ENCODE peak calls at places on chromosomes 13 and 19, in seven cellular contexts. K is AG04450, N is heart right ventricle, C is thoracic aorta, W is progenitor cell of endocrine pancreas, O is AG09319, A is tibial nerve. M is an unnamed sample.

GRCh38 chr13:51585696-51586095 is 1.4 kb downstream of the WDFY2 start:
- DNase-seq in K (no peak), N (no peak), C (no peak), W (no peak), O (no peak), A (no peak), M (no peak)

GRCh38 chr19:4556574-4557185 is 2.8 kb downstream of the SEMA6B start:
- DNase-seq in K (no peak), N (no peak), C (no peak), W (no peak), O (no peak), A (no peak), M (no peak)

GRCh38 chr19:15161028-15161984 is 39.5 kb downstream of the NOTCH3 start:
- DNase-seq in K (no peak), N (no peak), C (no peak), W (no peak), O (no peak), A (no peak), M (no peak)

GRCh38 chr13:37618554-37618953 is 20.0 kb upstream of the POSTN start:
- DNase-seq in K (no peak), N (no peak), C (no peak), W (no peak), O (no peak), A (no peak), M (no peak)

GRCh38 chr13:97141564-97142005 is 80.5 kb upstream of the MBNL2 start:
- DNase-seq in K (peak; percentile 71), N (no peak), C (no peak), W (peak; percentile 17), O (peak; percentile 23), A (peak; percentile 21), M (no peak)

GRCh38 chr19:50826492-50827240 is 3.1 kb upstream of the KLK1 start:
- DNase-seq in K (no peak), N (no peak), C (no peak), W (no peak), O (no peak), A (no peak), M (no peak)

GRCh38 chr13:48333976-48334375 is 30.4 kb downstream of the RB1 start:
- DNase-seq in K (no peak), N (no peak), C (no peak), W (no peak), O (no peak), A (no peak), M (no peak)

GRCh38 chr13:19053561-19053960 is 128.1 kb downstream of the TUBA3C start:
- DNase-seq in K (no peak), N (no peak), C (no peak), W (no peak), O (no peak), A (no peak), M (no peak)

GRCh38 chr13:28322256-28322895 is 172.6 kb downstream of the FLT1 start:
- DNase-seq in K (no peak), N (no peak), C (no peak), W (no peak), O (no peak), A (no peak), M (no peak)

GRCh38 chr13:23671902-23672301 is 101.7 kb downstream of the TNFRSF19 start:
- DNase-seq in K (peak; percentile 81), N (no peak), C (no peak), W (no peak), O (no peak), A (no peak), M (no peak)

GRCh38 chr13:42474954-42475353 is 99.0 kb upstream of the TNFSF11 start:
- DNase-seq in K (peak; percentile 49), N (no peak), C (no peak), W (no peak), O (no peak), A (no peak), M (no peak)

DNA sequence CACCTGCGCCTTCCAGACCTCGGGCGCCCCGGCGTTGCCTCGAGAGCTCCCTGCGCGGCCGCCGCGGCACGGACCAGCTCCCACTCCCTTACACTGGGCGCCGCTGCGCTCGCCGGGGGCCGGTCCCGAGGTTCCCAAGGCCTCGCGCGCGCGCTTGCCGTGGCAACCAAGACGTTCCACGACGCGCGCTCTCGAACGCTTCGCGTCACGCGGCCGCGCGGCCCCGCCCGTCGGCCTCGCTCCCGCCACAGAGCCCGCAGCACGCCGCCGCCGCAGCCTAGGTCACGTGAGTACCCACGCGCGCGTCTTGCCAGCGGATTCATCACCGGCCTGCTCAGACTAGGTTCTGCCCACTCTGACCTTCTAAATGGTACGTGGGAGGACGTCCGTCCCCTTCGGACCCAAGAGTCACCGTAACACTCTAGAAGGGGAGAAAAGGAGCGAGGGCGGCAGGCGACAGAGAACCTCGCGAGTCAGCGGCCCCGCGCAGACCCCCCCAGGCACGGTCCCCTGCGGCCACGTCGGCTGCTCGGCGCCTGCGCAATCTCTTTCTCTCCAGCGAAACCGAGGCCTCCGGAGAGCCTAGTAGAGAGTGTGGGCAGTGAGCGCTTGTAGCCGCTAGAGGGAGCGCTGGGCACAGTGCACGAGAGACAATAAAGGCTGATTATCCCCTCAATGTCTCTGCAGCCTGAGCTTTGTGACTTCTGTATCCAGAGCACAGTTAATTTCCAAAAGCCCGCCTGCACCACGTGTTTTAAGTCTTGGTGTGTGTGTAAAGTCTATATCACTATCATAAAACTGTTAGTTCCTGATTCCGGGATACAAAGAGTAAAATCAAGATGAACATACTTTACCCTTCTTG is at the start of gene SPART:
- DNase-seq in K (peak; percentile 78), N (peak; percentile 91), C (peak; percentile 84), W (peak; percentile 82), O (peak; percentile 83), A (peak; percentile 97), M (peak; percentile 93)
- TF ChIP-seq CTCF in K (peak; percentile 98), N (peak; percentile 95), C (peak; percentile 93), W (peak; percentile 99), O (peak; percentile 100), A (peak; percentile 94), M (peak; percentile 99)

GRCh38 chr13:113220141-113220598 is 10.8 kb downstream of the CUL4A start:
- DNase-seq in K (no peak), N (peak; percentile 47), C (no peak), W (no peak), O (no peak), A (no peak), M (no peak)

GRCh38 chr13:113224486-113224885 is 15.1 kb downstream of the CUL4A start:
- DNase-seq in K (no peak), N (no peak), C (no peak), W (no peak), O (no peak), A (no peak), M (no peak)

GRCh38 chr13:113216165-113217056 is 7.0 kb downstream of the CUL4A start:
- DNase-seq in K (no peak), N (no peak), C (no peak), W (no peak), O (no peak), A (no peak), M (no peak)

GRCh38 chr13:113219311-113219940 is 10.0 kb downstream of the CUL4A start:
- DNase-seq in K (no peak), N (no peak), C (no peak), W (no peak), O (no peak), A (no peak), M (no peak)

DNA sequence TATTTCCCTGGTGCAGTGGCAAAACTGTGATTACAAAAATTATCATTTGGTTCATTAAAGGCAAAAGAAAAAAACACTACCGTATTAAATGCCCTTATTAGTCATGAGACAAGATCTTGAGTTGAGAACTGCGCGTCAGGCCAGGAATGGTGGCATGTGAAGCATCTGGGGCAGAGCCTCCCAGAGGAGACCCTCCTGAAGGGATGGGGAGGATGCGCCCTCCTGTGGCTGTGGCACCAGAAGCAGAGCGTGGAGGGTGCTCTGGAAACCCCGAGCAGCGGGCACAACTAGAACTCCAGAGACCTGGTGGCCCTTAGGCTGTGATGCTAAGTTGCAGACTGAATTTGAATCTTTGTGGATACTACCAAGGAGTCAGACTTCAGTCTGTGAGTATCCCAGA is 11.5 kb downstream of the CUL4A start:
- DNase-seq in K (no peak), N (peak; percentile 44), C (no peak), W (no peak), O (no peak), A (no peak), M (no peak)
- TF ChIP-seq CTCF in K (peak; percentile 48), N (peak; percentile 37), C (no peak), W (no peak), O (peak; percentile 25), A (no peak), M (peak; percentile 14)

DNA sequence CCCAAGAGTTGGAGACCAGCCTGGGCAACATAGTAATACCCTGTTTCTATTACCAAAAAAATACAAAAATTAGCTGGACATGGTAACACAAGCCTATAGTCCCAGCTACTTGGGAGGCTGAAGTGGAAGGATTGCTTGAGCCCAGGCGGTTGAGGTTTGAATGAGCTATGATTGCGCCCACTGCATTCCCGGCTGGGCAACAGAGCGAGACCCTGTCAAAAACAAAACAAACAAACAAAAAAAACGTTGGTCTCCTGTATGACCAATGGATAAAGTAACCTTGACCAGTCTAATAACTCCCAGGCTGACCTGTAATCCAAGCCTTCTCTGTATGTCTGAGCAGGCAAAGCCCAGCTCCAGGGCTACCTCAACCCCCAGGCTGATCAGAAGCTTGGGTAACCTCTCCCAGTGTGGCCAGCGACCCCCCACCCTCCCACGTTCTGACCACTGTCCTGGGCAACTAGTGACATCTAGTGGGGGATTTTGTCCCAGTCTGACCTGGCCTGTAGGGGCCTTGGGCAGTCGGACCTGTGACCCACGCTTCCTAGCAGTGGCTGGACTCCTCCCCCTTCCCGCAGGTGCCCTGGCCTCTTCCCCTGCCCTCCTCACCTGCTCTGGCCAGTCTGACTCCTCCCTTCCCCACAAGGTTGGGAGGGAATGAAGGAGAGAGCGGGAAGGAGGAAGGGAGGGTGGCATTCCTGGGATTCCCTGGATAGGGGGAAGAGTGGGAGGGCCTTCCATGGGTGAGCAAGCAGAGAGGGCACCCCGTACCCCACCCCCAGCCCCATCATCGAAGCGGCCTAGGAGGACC is 1.0 kb upstream of the BCAM start:
- DNase-seq in K (no peak), N (peak; percentile 29), C (no peak), W (peak; percentile 73), O (peak; percentile 15), A (peak; percentile 27), M (no peak)
- TF ChIP-seq CTCF in K (peak; percentile 53), N (peak; percentile 59), C (peak; percentile 20), W (peak; percentile 67), O (peak; percentile 53), A (peak; percentile 30), M (peak; percentile 68)

GRCh38 chr13:95954266-95954665 is 98.9 kb downstream of the UGGT2 start:
- DNase-seq in K (no peak), N (no peak), C (no peak), W (no peak), O (no peak), A (no peak), M (no peak)

GRCh38 chr13:95955719-95956118 is 97.5 kb downstream of the UGGT2 start:
- DNase-seq in K (no peak), N (no peak), C (no peak), W (no peak), O (no peak), A (no peak), M (no peak)

GRCh38 chr13:95955255-95955654 is 97.9 kb downstream of the UGGT2 start:
- DNase-seq in K (no peak), N (no peak), C (no peak), W (no peak), O (no peak), A (no peak), M (no peak)

GRCh38 chr13:95956589-95957148 is 96.5 kb downstream of the UGGT2 start:
- DNase-seq in K (no peak), N (no peak), C (no peak), W (no peak), O (no peak), A (no peak), M (no peak)

DNA sequence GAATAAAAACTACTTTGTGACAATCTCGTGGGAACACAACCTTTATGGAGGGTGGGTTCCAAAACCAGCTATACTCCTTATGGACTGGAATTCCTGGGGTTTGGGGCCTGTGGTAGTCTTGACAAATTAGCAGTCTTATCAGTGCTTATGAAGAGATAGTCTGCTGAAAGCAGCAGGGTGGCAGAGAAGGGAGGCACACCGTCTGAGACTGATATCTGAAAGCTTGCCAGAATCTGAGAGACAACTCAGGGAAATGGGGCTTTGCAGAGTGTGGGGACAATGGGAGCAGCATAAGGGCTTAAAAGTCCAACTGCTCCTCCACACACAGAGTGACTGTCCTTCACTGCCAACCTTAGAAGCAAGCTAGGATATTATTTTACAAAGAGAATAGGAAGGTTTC is 95.9 kb downstream of the UGGT2 start:
- DNase-seq in K (no peak), N (no peak), C (no peak), W (no peak), O (no peak), A (no peak), M (no peak)
- TF ChIP-seq CTCF in K (no peak), N (no peak), C (no peak), W (no peak), O (no peak), A (no peak), M (no peak)

M was measured in type B pancreatic cell.